ENCODE peak calls at places on chromosome 20, in seven cellular contexts. M is BE2C, J is left lung, W is ovary, T is heart right ventricle, X is cardiac muscle cell, K is stomach. S is an unnamed sample.

GRCh38 chr20:64080013-64080812 is at the start of gene OPRL1:
- DNase-seq in M (no peak), J (no peak), W (no peak), T (no peak), X (no peak), K (no peak), S (no peak)

GRCh38 chr20:14561733-14562132 is 224.3 kb upstream of the FLRT3 start:
- DNase-seq in M (no peak), J (no peak), W (no peak), T (no peak), X (no peak), K (no peak), S (no peak)

GRCh38 chr20:6036213-6036612 is 17.6 kb downstream of the LRRN4 start:
- DNase-seq in M (no peak), J (no peak), W (no peak), T (no peak), X (no peak), K (no peak), S (no peak)

GRCh38 chr20:38787870-38788269 is 17.6 kb upstream of the PPP1R16B start:
- DNase-seq in M (no peak), J (no peak), W (no peak), T (no peak), X (no peak), K (no peak), S (no peak)

GRCh38 chr20:44792794-44793193 is 17.6 kb downstream of the RIMS4 start:
- DNase-seq in M (no peak), J (no peak), W (no peak), T (no peak), X (no peak), K (no peak), S (no peak)

GRCh38 chr20:1423625-1424106 is 30.8 kb upstream of the FKBP1A start:
- DNase-seq in M (peak; percentile 42), J (no peak), W (no peak), T (no peak), X (peak; percentile 43), K (peak; percentile 77), S (no peak)

GRCh38 chr20:53582574-53583351 is 10.9 kb downstream of the ZNF217 start:
- DNase-seq in M (peak; percentile 55), J (no peak), W (no peak), T (no peak), X (no peak), K (peak; percentile 26), S (peak; percentile 37)

GRCh38 chr20:37968726-37969401 is 64.4 kb downstream of the TTI1 start:
- DNase-seq in M (peak; percentile 75), J (no peak), W (no peak), T (no peak), X (no peak), K (no peak), S (no peak)

GRCh38 chr20:13995086-13995665 is at the start of gene MACROD2:
- DNase-seq in M (peak; percentile 96), J (peak; percentile 92), W (peak; percentile 98), T (peak; percentile 88), X (peak; percentile 99), K (peak; percentile 98), S (peak; percentile 95)

GRCh38 chr20:20333866-20334265 is 34.0 kb upstream of the INSM1 start:
- DNase-seq in M (no peak), J (no peak), W (no peak), T (no peak), X (no peak), K (no peak), S (no peak)

GRCh38 chr20:56348306-56348695 is 10.5 kb upstream of the FAM210B start:
- DNase-seq in M (no peak), J (no peak), W (no peak), T (no peak), X (no peak), K (peak; percentile 57), S (no peak)

GRCh38 chr20:23143098-23143497 is 57.0 kb upstream of the CD93 start:
- DNase-seq in M (no peak), J (peak; percentile 80), W (no peak), T (no peak), X (peak; percentile 37), K (peak; percentile 54), S (no peak)

GRCh38 chr20:47304287-47304686 is 52.2 kb downstream of the ZMYND8 start:
- DNase-seq in M (no peak), J (no peak), W (no peak), T (no peak), X (no peak), K (peak; percentile 39), S (no peak)

GRCh38 chr20:2889209-2889608 is 15.9 kb downstream of the PTPRA start:
- DNase-seq in M (no peak), J (no peak), W (no peak), T (no peak), X (no peak), K (no peak), S (no peak)

GRCh38 chr20:36167826-36168634 is 13.5 kb downstream of the EPB41L1 start:
- DNase-seq in M (no peak), J (no peak), W (no peak), T (no peak), X (no peak), K (no peak), S (no peak)

GRCh38 chr20:52433326-52434040 is 241.9 kb upstream of the ZFP64 start:
- DNase-seq in M (no peak), J (no peak), W (no peak), T (no peak), X (no peak), K (no peak), S (no peak)

GRCh38 chr20:21240394-21240793 is 62.7 kb upstream of the XRN2 start:
- DNase-seq in M (no peak), J (no peak), W (no peak), T (no peak), X (peak; percentile 15), K (no peak), S (no peak)

GRCh38 chr20:20821496-20822260 is 109.2 kb upstream of the RALGAPA2 start:
- DNase-seq in M (no peak), J (no peak), W (no peak), T (no peak), X (no peak), K (no peak), S (no peak)

GRCh38 chr20:10965936-10966470 is 292.2 kb upstream of the JAG1 start:
- DNase-seq in M (no peak), J (no peak), W (no peak), T (no peak), X (no peak), K (no peak), S (no peak)

GRCh38 chr20:973785-974194 is 28.3 kb downstream of the RSPO4 start:
- DNase-seq in M (no peak), J (peak; percentile 41), W (no peak), T (no peak), X (peak; percentile 61), K (no peak), S (peak; percentile 88)

GRCh38 chr20:6819599-6819998 is 52.1 kb downstream of the BMP2 start:
- DNase-seq in M (no peak), J (no peak), W (no peak), T (no peak), X (peak; percentile 27), K (no peak), S (peak; percentile 31)

GRCh38 chr20:57397004-57397692 is 6.0 kb downstream of the RBM38 start:
- DNase-seq in M (no peak), J (no peak), W (peak; percentile 42), T (no peak), X (no peak), K (no peak), S (no peak)

GRCh38 chr20:5033566-5033965 is 32.3 kb upstream of the SLC23A2 start:
- DNase-seq in M (no peak), J (no peak), W (no peak), T (no peak), X (no peak), K (no peak), S (no peak)

GRCh38 chr20:13824459-13824858 is 39.6 kb downstream of the NDUFAF5 start:
- DNase-seq in M (no peak), J (no peak), W (no peak), T (no peak), X (no peak), K (no peak), S (no peak)

GRCh38 chr20:14963262-14963663 is 625.9 kb upstream of the FLRT3 start:
- DNase-seq in M (no peak), J (no peak), W (no peak), T (no peak), X (no peak), K (no peak), S (no peak)

GRCh38 chr20:8509809-8510208 is 377.7 kb downstream of the PLCB1 start:
- DNase-seq in M (no peak), J (no peak), W (no peak), T (no peak), X (no peak), K (no peak), S (no peak)
- H3K27me3 ChIP-seq in M (no peaks in the 10 kb centered on the region), J (no peaks in the 10 kb centered on the region), W (no peaks in the 10 kb centered on the region), T (no peaks in the 10 kb centered on the region), X (no peaks in the 10 kb centered on the region), K (no peaks in the 10 kb centered on the region), S (no peaks in the 10 kb centered on the region)

GRCh38 chr20:43545837-43546578 is 12.8 kb upstream of the SGK2 start:
- DNase-seq in M (no peak), J (no peak), W (no peak), T (no peak), X (no peak), K (no peak), S (no peak)
- TF ChIP-seq CTCF in M (no peak), J (no peak), W (no peak), T (no peak), X (no peak), K (no peak), S (no peak)

DNA sequence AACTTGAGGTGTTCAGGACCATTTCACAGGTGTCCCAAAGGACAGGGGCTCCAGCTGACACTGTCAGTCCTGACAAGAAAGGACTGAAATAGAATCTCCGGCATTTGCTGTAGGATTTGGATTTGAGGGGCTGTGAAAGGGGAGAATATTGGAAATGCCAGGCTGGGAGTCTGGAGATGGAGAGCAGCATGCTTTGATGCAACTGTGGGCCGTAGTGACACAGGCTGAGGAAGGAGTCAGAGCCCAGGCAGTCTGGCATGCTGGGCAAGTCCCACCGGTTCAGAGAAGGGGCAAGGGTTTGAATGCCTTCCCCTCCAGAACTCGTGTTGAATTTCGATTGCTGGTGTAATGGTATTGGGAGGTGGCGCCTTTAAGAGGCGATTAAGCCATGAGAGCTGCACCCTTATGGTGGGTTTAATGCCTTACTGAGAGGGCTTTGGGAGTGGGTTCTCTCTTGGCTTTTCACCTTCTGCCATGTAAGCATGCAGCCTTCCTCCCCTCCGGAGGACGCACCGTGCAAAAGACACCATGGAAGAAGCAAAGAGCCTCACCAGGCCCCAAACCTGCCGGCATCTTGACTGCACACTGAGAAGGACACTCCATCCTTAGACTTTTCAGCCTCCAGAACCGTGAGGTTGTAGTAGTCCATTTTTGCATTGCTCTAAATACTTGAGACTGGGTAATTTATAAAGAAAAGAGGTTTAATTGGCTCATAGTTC is 9.4 kb upstream of the PYGB start:
- DNase-seq in M (no peak), J (no peak), W (no peak), T (no peak), X (no peak), K (no peak), S (no peak)
- H3K4me1 ChIP-seq in M (peaks cover 8% of the 10 kb centered on the region), J (no peaks in the 10 kb centered on the region), W (peaks cover 5% of the 10 kb centered on the region), T (peaks cover 16% of the 10 kb centered on the region), X (peaks cover 9% of the 10 kb centered on the region), K (peaks cover 24% of the 10 kb centered on the region), S (peaks cover 4% of the 10 kb centered on the region)

DNA sequence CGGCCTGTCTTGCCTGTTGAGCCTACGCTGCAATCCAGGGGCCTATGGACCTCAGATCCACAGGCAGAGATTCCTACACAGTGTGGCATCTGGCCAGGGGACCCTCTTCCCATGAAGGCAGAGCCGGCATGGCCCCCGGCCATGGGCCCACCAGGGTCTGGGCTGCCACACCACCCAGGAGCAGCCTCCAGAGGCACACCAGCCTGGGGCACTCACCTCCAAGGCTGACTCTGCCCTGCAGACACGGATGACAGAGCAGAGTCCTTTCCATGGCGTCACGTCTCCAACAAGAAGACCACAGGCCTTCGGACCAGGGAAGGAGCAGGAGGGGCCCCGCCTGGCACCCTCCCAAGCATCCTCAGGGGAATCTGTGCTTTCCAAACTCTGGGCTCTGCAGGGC is 3.5 kb upstream of the HRH3 start:
- DNase-seq in M (no peak), J (no peak), W (no peak), T (no peak), X (no peak), K (no peak), S (no peak)
- H3K27me3 ChIP-seq in M (peaks cover 12% of the 10 kb centered on the region), J (peaks cover 99% of the 10 kb centered on the region), W (peaks cover 2% of the 10 kb centered on the region), T (peaks cover 63% of the 10 kb centered on the region), X (peaks cover 75% of the 10 kb centered on the region), K (peaks cover 21% of the 10 kb centered on the region), S (peaks cover 7% of the 10 kb centered on the region)

S was measured in thyroid gland.